ENCODE peak calls at places on chromosomes 2 and 18, in five cellular contexts. One of them, this sample, is unnamed. For H3K4me1, the result is how much of the 10 kb centered on the place peaks cover.

GRCh38 chr18:6810191-6810590 is 80.7 kb downstream of the ARHGAP28 start:
- DNase-seq in CD4-positive, alpha-beta memory T cell: no peak
- DNase-seq in right cardiac atrium: no peak
- DNase-seq in pancreas: no peak
- DNase-seq in body of pancreas: no peak
- DNase-seq in this sample: no peak

GRCh38 chr2:26474261-26474785 is 3.6 kb downstream of the OTOF start:
- DNase-seq in pancreas: peak
- DNase-seq in CD4-positive, alpha-beta memory T cell: no peak
- DNase-seq in right cardiac atrium: no peak
- DNase-seq in body of pancreas: no peak
- DNase-seq in this sample: no peak

GRCh38 chr2:89763254-89763580 is 1071.7 kb downstream of the RPIA start:
- DNase-seq in pancreas: peak
- DNase-seq in body of pancreas: no peak
- DNase-seq in right cardiac atrium: peak
- DNase-seq in CD4-positive, alpha-beta memory T cell: no peak
- DNase-seq in this sample: peak

GRCh38 chr2:217062774-217063173 is 202.9 kb upstream of the TNP1 start:
- DNase-seq in body of pancreas: no peak
- DNase-seq in pancreas: no peak
- DNase-seq in right cardiac atrium: no peak
- DNase-seq in CD4-positive, alpha-beta memory T cell: no peak
- DNase-seq in this sample: no peak

GRCh38 chr2:153196378-153197058 is 282.0 kb downstream of the RPRM start:
- DNase-seq in CD4-positive, alpha-beta memory T cell: no peak
- DNase-seq in body of pancreas: no peak
- DNase-seq in right cardiac atrium: no peak
- DNase-seq in pancreas: peak
- DNase-seq in this sample: no peak

GRCh38 chr18:36006997-36007396 is 34.5 kb downstream of the RMP24 start:
- DNase-seq in body of pancreas: no peak
- DNase-seq in CD4-positive, alpha-beta memory T cell: no peak
- DNase-seq in pancreas: no peak
- DNase-seq in right cardiac atrium: no peak
- DNase-seq in this sample: no peak

GRCh38 chr2:104872866-104873688 is 19.2 kb downstream of the POU3F3 start:
- DNase-seq in right cardiac atrium: peak
- DNase-seq in body of pancreas: peak
- DNase-seq in pancreas: peak
- DNase-seq in CD4-positive, alpha-beta memory T cell: no peak
- DNase-seq in this sample: peak

GRCh38 chr2:232519581-232519980 is 607 bp upstream of the PRSS56 start:
- DNase-seq in pancreas: peak
- DNase-seq in body of pancreas: no peak
- DNase-seq in right cardiac atrium: peak
- DNase-seq in CD4-positive, alpha-beta memory T cell: no peak
- DNase-seq in this sample: no peak

GRCh38 chr2:45353879-45354278 is 257.2 kb downstream of the SRBD1 start:
- DNase-seq in CD4-positive, alpha-beta memory T cell: no peak
- DNase-seq in pancreas: no peak
- DNase-seq in body of pancreas: no peak
- DNase-seq in right cardiac atrium: no peak
- DNase-seq in this sample: no peak

GRCh38 chr2:64626963-64627760 is 26.6 kb downstream of the SERTAD2 start:
- DNase-seq in right cardiac atrium: no peak
- DNase-seq in pancreas: peak
- DNase-seq in CD4-positive, alpha-beta memory T cell: no peak
- DNase-seq in body of pancreas: no peak
- DNase-seq in this sample: peak

GRCh38 chr2:191811807-191812602 is 34.9 kb downstream of the CAVIN2 start:
- DNase-seq in CD4-positive, alpha-beta memory T cell: peak
- DNase-seq in pancreas: no peak
- DNase-seq in body of pancreas: peak
- DNase-seq in right cardiac atrium: peak
- DNase-seq in this sample: peak

GRCh38 chr2:214628091-214628490 is 181.4 kb downstream of the BARD1 start:
- DNase-seq in pancreas: no peak
- DNase-seq in CD4-positive, alpha-beta memory T cell: no peak
- DNase-seq in right cardiac atrium: no peak
- DNase-seq in body of pancreas: no peak
- DNase-seq in this sample: no peak

GRCh38 chr2:197215988-197216979 is 94.3 kb downstream of the ANKRD44 start:
- DNase-seq in CD4-positive, alpha-beta memory T cell: no peak
- DNase-seq in right cardiac atrium: no peak
- DNase-seq in pancreas: no peak
- DNase-seq in body of pancreas: no peak
- DNase-seq in this sample: no peak

GRCh38 chr2:200039847-200040246 is 84.5 kb downstream of the MAIP1 start:
- DNase-seq in pancreas: no peak
- DNase-seq in CD4-positive, alpha-beta memory T cell: no peak
- DNase-seq in right cardiac atrium: no peak
- DNase-seq in body of pancreas: no peak
- DNase-seq in this sample: no peak

GRCh38 chr18:52694804-52695203 is 354.8 kb downstream of the DCC start:
- DNase-seq in body of pancreas: no peak
- DNase-seq in pancreas: no peak
- DNase-seq in CD4-positive, alpha-beta memory T cell: no peak
- DNase-seq in right cardiac atrium: no peak
- DNase-seq in this sample: no peak

GRCh38 chr18:57954928-57955327 is 89.1 kb upstream of the NEDD4L start:
- DNase-seq in pancreas: no peak
- DNase-seq in CD4-positive, alpha-beta memory T cell: no peak
- DNase-seq in body of pancreas: no peak
- DNase-seq in right cardiac atrium: no peak
- DNase-seq in this sample: no peak

GRCh38 chr2:36667931-36668330 is 28.6 kb upstream of the VIT start:
- DNase-seq in body of pancreas: no peak
- DNase-seq in CD4-positive, alpha-beta memory T cell: no peak
- DNase-seq in pancreas: no peak
- DNase-seq in right cardiac atrium: peak
- DNase-seq in this sample: no peak

GRCh38 chr2:15965564-15966019 is 25.2 kb downstream of the MYCN start:
- DNase-seq in CD4-positive, alpha-beta memory T cell: peak
- DNase-seq in right cardiac atrium: no peak
- DNase-seq in body of pancreas: no peak
- DNase-seq in pancreas: no peak
- DNase-seq in this sample: peak

GRCh38 chr2:235533203-235533602 is 39.4 kb downstream of the AGAP1 start:
- DNase-seq in CD4-positive, alpha-beta memory T cell: no peak
- DNase-seq in pancreas: no peak
- DNase-seq in body of pancreas: no peak
- DNase-seq in right cardiac atrium: no peak
- DNase-seq in this sample: no peak

GRCh38 chr2:26644188-26644835 is 3.1 kb upstream of the CIB4 start:
- DNase-seq in right cardiac atrium: no peak
- DNase-seq in body of pancreas: no peak
- DNase-seq in pancreas: no peak
- DNase-seq in CD4-positive, alpha-beta memory T cell: no peak
- DNase-seq in this sample: no peak

GRCh38 chr18:55189972-55190371 is 230.7 kb upstream of the CCDC68 start:
- DNase-seq in right cardiac atrium: no peak
- DNase-seq in pancreas: no peak
- DNase-seq in CD4-positive, alpha-beta memory T cell: no peak
- DNase-seq in body of pancreas: no peak
- DNase-seq in this sample: no peak

GRCh38 chr2:76257802-76258201 is 547.1 kb upstream of the GCFC2 start:
- DNase-seq in pancreas: no peak
- DNase-seq in right cardiac atrium: no peak
- DNase-seq in body of pancreas: no peak
- DNase-seq in CD4-positive, alpha-beta memory T cell: no peak
- DNase-seq in this sample: no peak

GRCh38 chr2:100269889-100270288 is 52.4 kb downstream of the LONRF2 start:
- DNase-seq in right cardiac atrium: no peak
- DNase-seq in CD4-positive, alpha-beta memory T cell: no peak
- DNase-seq in body of pancreas: no peak
- DNase-seq in pancreas: no peak
- DNase-seq in this sample: no peak

GRCh38 chr2:241554610-241555322 is 3.8 kb upstream of the BOK start:
- DNase-seq in right cardiac atrium: peak
- DNase-seq in CD4-positive, alpha-beta memory T cell: no peak
- DNase-seq in pancreas: no peak
- DNase-seq in body of pancreas: no peak
- DNase-seq in this sample: no peak

GRCh38 chr2:31390324-31390723 is 24.2 kb downstream of the XDH start:
- DNase-seq in right cardiac atrium: no peak
- DNase-seq in body of pancreas: no peak
- DNase-seq in pancreas: no peak
- DNase-seq in CD4-positive, alpha-beta memory T cell: no peak
- DNase-seq in this sample: no peak

GRCh38 chr18:37762076-37762475 is 196.5 kb upstream of the CELF4 start:
- DNase-seq in CD4-positive, alpha-beta memory T cell: no peak
- DNase-seq in right cardiac atrium: no peak
- DNase-seq in pancreas: no peak
- DNase-seq in body of pancreas: no peak
- DNase-seq in this sample: no peak

GRCh38 chr2:18455256-18455862 is 105.1 kb downstream of the RDH14 start:
- DNase-seq in body of pancreas: no peak
- DNase-seq in pancreas: no peak
- DNase-seq in CD4-positive, alpha-beta memory T cell: no peak
- DNase-seq in right cardiac atrium: peak
- DNase-seq in this sample: peak

GRCh38 chr18:58635891-58636290 is 7.0 kb upstream of the ALPK2 start:
- DNase-seq in pancreas: no peak
- DNase-seq in CD4-positive, alpha-beta memory T cell: no peak
- DNase-seq in body of pancreas: no peak
- DNase-seq in right cardiac atrium: no peak
- DNase-seq in this sample: no peak

GRCh38 chr18:74457043-74457742 is at the start of gene DIPK1C:
- DNase-seq in CD4-positive, alpha-beta memory T cell: no peak
- DNase-seq in body of pancreas: no peak
- DNase-seq in pancreas: no peak
- DNase-seq in right cardiac atrium: peak
- DNase-seq in this sample: no peak

GRCh38 chr2:26245810-26246209 is 1.1 kb downstream of the HADHB start:
- DNase-seq in CD4-positive, alpha-beta memory T cell: no peak
- DNase-seq in pancreas: no peak
- DNase-seq in body of pancreas: no peak
- DNase-seq in right cardiac atrium: no peak
- DNase-seq in this sample: no peak

GRCh38 chr2:19361325-19361990 is 3.0 kb upstream of the OSR1 start:
- DNase-seq in body of pancreas: peak
- DNase-seq in CD4-positive, alpha-beta memory T cell: no peak
- DNase-seq in pancreas: no peak
- DNase-seq in right cardiac atrium: peak
- DNase-seq in this sample: no peak

DNA sequence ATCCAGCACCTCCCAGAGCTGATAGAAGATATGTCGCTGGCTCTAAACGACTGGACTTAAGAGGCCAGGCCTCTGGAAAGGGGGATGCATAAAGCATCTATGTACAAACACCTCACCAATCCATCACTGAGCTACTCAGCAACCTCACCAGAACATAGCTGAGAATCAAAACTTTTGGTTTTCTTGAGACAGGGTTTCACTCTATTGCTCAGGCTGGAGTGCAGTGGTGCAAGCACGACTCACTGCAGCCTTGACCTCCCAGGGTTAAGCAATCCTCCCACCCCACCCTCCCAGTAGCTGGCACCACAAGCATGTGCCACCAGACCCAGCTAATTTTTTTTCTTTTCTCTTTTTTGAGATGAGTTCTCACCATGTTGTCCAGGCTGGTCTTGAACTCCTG is 62.9 kb upstream of the MSH6 start:
- DNase-seq in right cardiac atrium: no peak
- DNase-seq in pancreas: no peak
- DNase-seq in CD4-positive, alpha-beta memory T cell: no peak
- DNase-seq in body of pancreas: no peak
- DNase-seq in this sample: no peak
- H3K4me1 ChIP-seq in right cardiac atrium: under half
- H3K4me1 ChIP-seq in pancreas: under half
- H3K4me1 ChIP-seq in CD4-positive, alpha-beta memory T cell: under half
- H3K4me1 ChIP-seq in body of pancreas: under half
- H3K4me1 ChIP-seq in this sample: under half

GRCh38 chr2:168467729-168468128 is 11.7 kb downstream of the CERS6 start:
- DNase-seq in right cardiac atrium: no peak
- DNase-seq in body of pancreas: no peak
- DNase-seq in pancreas: no peak
- DNase-seq in CD4-positive, alpha-beta memory T cell: no peak
- DNase-seq in this sample: no peak

GRCh38 chr2:168465594-168465993 is 9.5 kb downstream of the CERS6 start:
- DNase-seq in body of pancreas: no peak
- DNase-seq in right cardiac atrium: no peak
- DNase-seq in pancreas: no peak
- DNase-seq in CD4-positive, alpha-beta memory T cell: no peak
- DNase-seq in this sample: no peak

GRCh38 chr2:168468354-168468753 is 12.3 kb downstream of the CERS6 start:
- DNase-seq in body of pancreas: no peak
- DNase-seq in CD4-positive, alpha-beta memory T cell: no peak
- DNase-seq in pancreas: no peak
- DNase-seq in right cardiac atrium: no peak
- DNase-seq in this sample: no peak

GRCh38 chr2:168466190-168466737 is 10.2 kb downstream of the CERS6 start:
- DNase-seq in pancreas: no peak
- DNase-seq in CD4-positive, alpha-beta memory T cell: no peak
- DNase-seq in body of pancreas: no peak
- DNase-seq in right cardiac atrium: no peak
- DNase-seq in this sample: no peak

GRCh38 chr2:168466834-168467565 is 10.9 kb downstream of the CERS6 start:
- DNase-seq in pancreas: no peak
- DNase-seq in body of pancreas: no peak
- DNase-seq in CD4-positive, alpha-beta memory T cell: no peak
- DNase-seq in right cardiac atrium: no peak
- DNase-seq in this sample: no peak
- H3K4me3 ChIP-seq in pancreas: no peak
- H3K4me3 ChIP-seq in body of pancreas: no peak
- H3K4me3 ChIP-seq in CD4-positive, alpha-beta memory T cell: no peak
- H3K4me3 ChIP-seq in right cardiac atrium: peak
- H3K4me3 ChIP-seq in this sample: no peak

GRCh38 chr2:108614043-108614435 is 79.8 kb downstream of the LIMS1 start:
- DNase-seq in pancreas: no peak
- DNase-seq in body of pancreas: no peak
- DNase-seq in right cardiac atrium: no peak
- DNase-seq in CD4-positive, alpha-beta memory T cell: no peak
- DNase-seq in this sample: no peak
- H3K4me1 ChIP-seq in pancreas: under half
- H3K4me1 ChIP-seq in body of pancreas: under half
- H3K4me1 ChIP-seq in right cardiac atrium: under half
- H3K4me1 ChIP-seq in CD4-positive, alpha-beta memory T cell: half or more
- H3K4me1 ChIP-seq in this sample: under half

GRCh38 chr2:239255643-239256042 is 145.2 kb downstream of the HDAC4 start:
- DNase-seq in CD4-positive, alpha-beta memory T cell: no peak
- DNase-seq in pancreas: no peak
- DNase-seq in right cardiac atrium: no peak
- DNase-seq in body of pancreas: no peak
- DNase-seq in this sample: no peak

GRCh38 chr2:239253705-239254104 is 147.1 kb downstream of the HDAC4 start:
- DNase-seq in pancreas: no peak
- DNase-seq in right cardiac atrium: no peak
- DNase-seq in body of pancreas: no peak
- DNase-seq in CD4-positive, alpha-beta memory T cell: no peak
- DNase-seq in this sample: no peak

GRCh38 chr2:239256297-239256696 is 144.5 kb downstream of the HDAC4 start:
- DNase-seq in CD4-positive, alpha-beta memory T cell: no peak
- DNase-seq in body of pancreas: no peak
- DNase-seq in right cardiac atrium: no peak
- DNase-seq in pancreas: no peak
- DNase-seq in this sample: no peak

GRCh38 chr2:239253264-239253663 is 147.6 kb downstream of the HDAC4 start:
- DNase-seq in CD4-positive, alpha-beta memory T cell: no peak
- DNase-seq in right cardiac atrium: no peak
- DNase-seq in body of pancreas: no peak
- DNase-seq in pancreas: no peak
- DNase-seq in this sample: no peak

GRCh38 chr2:239255218-239255617 is 145.6 kb downstream of the HDAC4 start:
- DNase-seq in body of pancreas: no peak
- DNase-seq in right cardiac atrium: no peak
- DNase-seq in pancreas: no peak
- DNase-seq in CD4-positive, alpha-beta memory T cell: no peak
- DNase-seq in this sample: no peak
- H3K4me3 ChIP-seq in body of pancreas: no peak
- H3K4me3 ChIP-seq in right cardiac atrium: no peak
- H3K4me3 ChIP-seq in pancreas: no peak
- H3K4me3 ChIP-seq in CD4-positive, alpha-beta memory T cell: no peak
- H3K4me3 ChIP-seq in this sample: no peak